ENCODE peak calls at places on chromosome 10, in six cellular contexts. T is endothelial cell; N is GF-D8; C is left cardiac atrium; Y is stimulated activated CD4-positive, alpha-beta T cell treated with anti-CD3 and anti-CD28 coated beads, Interleukin-12 subunit alpha, Interleukin-12 subunit beta, amount 100 ng/mL, for 4 hours; B is fibroblast of mammary gland. F is an unnamed sample.

GRCh38 chr10:132408367-132408781 is 11.4 kb downstream of the PWWP2B start:
- DNase-seq in T (no peak), N (no peak), C (peak), Y (no peak), B (no peak), F (no peak)

GRCh38 chr10:4848341-4849041 is 22.5 kb downstream of the AKR1E2 start:
- DNase-seq in T (no peak), N (no peak), C (no peak), Y (no peak), B (no peak), F (peak)

GRCh38 chr10:100744980-100745881 is at the start of gene PAX2:
- DNase-seq in T (no peak), N (no peak), C (no peak), Y (no peak), B (no peak), F (no peak)

GRCh38 chr10:119450606-119451304 is 91.8 kb downstream of the RGS10 start:
- DNase-seq in T (no peak), N (no peak), C (no peak), Y (no peak), B (peak), F (no peak)

GRCh38 chr10:93921338-93921737 is 27.6 kb downstream of the SLC35G1 start:
- DNase-seq in T (peak), N (no peak), C (peak), Y (peak), B (no peak), F (no peak)

GRCh38 chr10:16297652-16298051 is 139.2 kb upstream of the PTER start:
- DNase-seq in T (no peak), N (no peak), C (no peak), Y (no peak), B (no peak), F (no peak)

GRCh38 chr10:91190388-91190870 is 30.0 kb upstream of the PCGF5 start:
- DNase-seq in T (no peak), N (no peak), C (no peak), Y (no peak), B (peak), F (no peak)

GRCh38 chr10:59336632-59337031 is 25.7 kb downstream of the FAM13C start:
- DNase-seq in T (no peak), N (no peak), C (no peak), Y (no peak), B (peak), F (no peak)

GRCh38 chr10:101056365-101057151 is 5.2 kb upstream of the KAZALD1 start:
- DNase-seq in T (no peak), N (no peak), C (no peak), Y (no peak), B (no peak), F (no peak)

GRCh38 chr10:484925-485661 is 204.4 kb downstream of the DIP2C start:
- DNase-seq in T (no peak), N (no peak), C (no peak), Y (no peak), B (no peak), F (no peak)

GRCh38 chr10:103295391-103296044 is 18.6 kb downstream of the INA start:
- DNase-seq in T (no peak), N (no peak), C (no peak), Y (no peak), B (peak), F (no peak)

GRCh38 chr10:101397140-101397539 is 43.2 kb downstream of the BTRC start:
- DNase-seq in T (peak), N (no peak), C (peak), Y (no peak), B (peak), F (peak)

GRCh38 chr10:119498889-119499864 is 43.3 kb downstream of the RGS10 start:
- DNase-seq in T (no peak), N (no peak), C (no peak), Y (no peak), B (peak), F (no peak)

GRCh38 chr10:68096913-68097509 is 12.3 kb upstream of the MYPN start:
- DNase-seq in T (no peak), N (no peak), C (peak), Y (no peak), B (peak), F (no peak)

GRCh38 chr10:70198696-70199466 is 28.6 kb upstream of the SAR1A start:
- DNase-seq in T (no peak), N (no peak), C (no peak), Y (no peak), B (no peak), F (no peak)

GRCh38 chr10:7561216-7561893 is 105.4 kb downstream of the ITIH5 start:
- DNase-seq in T (no peak), N (no peak), C (peak), Y (no peak), B (peak), F (no peak)

GRCh38 chr10:30510184-30510931 is 76.4 kb downstream of the MAP3K8 start:
- DNase-seq in T (no peak), N (no peak), C (no peak), Y (no peak), B (peak), F (no peak)

GRCh38 chr10:35046074-35046473 is 44.1 kb downstream of the CUL2 start:
- DNase-seq in T (no peak), N (no peak), C (no peak), Y (no peak), B (no peak), F (no peak)

GRCh38 chr10:131854579-131855335 is 46.1 kb upstream of the PPP2R2D start:
- DNase-seq in T (no peak), N (no peak), C (no peak), Y (no peak), B (no peak), F (no peak)

GRCh38 chr10:59176241-59177030 is at the start of gene PHYHIPL:
- DNase-seq in T (peak), N (no peak), C (no peak), Y (no peak), B (no peak), F (no peak)

GRCh38 chr10:7819126-7819470 is 793 bp downstream of the TAF3 start:
- DNase-seq in T (peak), N (peak), C (peak), Y (peak), B (peak), F (peak)

GRCh38 chr10:68175954-68176353 is 56.0 kb downstream of the ATOH7 start:
- DNase-seq in T (no peak), N (no peak), C (no peak), Y (no peak), B (no peak), F (no peak)

GRCh38 chr10:89064764-89065163 is 74.2 kb downstream of the FAS start:
- DNase-seq in T (no peak), N (no peak), C (no peak), Y (no peak), B (peak), F (no peak)

GRCh38 chr10:117004627-117005453 is at the start of gene SHTN1:
- DNase-seq in T (peak), N (no peak), C (peak), Y (peak), B (peak), F (peak)

GRCh38 chr10:30454744-30455498 is 20.9 kb downstream of the MAP3K8 start:
- DNase-seq in T (no peak), N (peak), C (no peak), Y (no peak), B (peak), F (no peak)

GRCh38 chr10:84329094-84329611 is 764 bp downstream of the CCSER2 start:
- DNase-seq in T (peak), N (no peak), C (peak), Y (peak), B (peak), F (peak)

GRCh38 chr10:26557641-26558014 is 119.5 kb downstream of the APBB1IP start:
- DNase-seq in T (no peak), N (no peak), C (no peak), Y (no peak), B (peak), F (no peak)

GRCh38 chr10:14669576-14669975 is 105.1 kb downstream of the FAM107B start:
- DNase-seq in T (no peak), N (no peak), C (no peak), Y (no peak), B (no peak), F (no peak)

GRCh38 chr10:70477661-70478162 is 855 bp upstream of the PALD1 start:
- DNase-seq in T (peak), N (peak), C (peak), Y (peak), B (no peak), F (peak)

GRCh38 chr10:74027702-74028101 is 29.8 kb downstream of the VCL start:
- DNase-seq in T (no peak), N (no peak), C (no peak), Y (no peak), B (peak), F (no peak)

GRCh38 chr10:89241491-89242339 is 9.9 kb downstream of the LIPA start:
- DNase-seq in T (no peak), N (no peak), C (no peak), Y (no peak), B (peak), F (peak)

GRCh38 chr10:11178606-11179221 is 161.0 kb downstream of the CELF2 start:
- DNase-seq in T (no peak), N (peak), C (peak), Y (peak), B (peak), F (peak)

GRCh38 chr10:118721005-118721876 is 33.5 kb downstream of the CACUL1 start:
- DNase-seq in T (peak), N (peak), C (no peak), Y (peak), B (peak), F (peak)